ENCODE peak calls at places on chromosomes 13 and 19, in six cellular contexts. I is GM12878, E is GM23338, S is HepG2, F is SK-N-SH, L is K562. Z is an unnamed sample. For H3K4me1, the result is how much of the 10 kb centered on the place peaks cover.

GRCh38 chr19:18278521-18279265 is 2.7 kb downstream of the JUND start:
- DNase-seq in I (no peak), E (peak), S (no peak), F (no peak), L (peak), Z (no peak)

GRCh38 chr13:66689628-66690027 is 540.5 kb downstream of the PCDH9 start:
- DNase-seq in I (no peak), E (peak), S (no peak), F (peak), L (no peak), Z (no peak)

GRCh38 chr19:16461630-16462051 is 10.1 kb downstream of the EPS15L1 start:
- DNase-seq in I (no peak), E (no peak), S (no peak), F (no peak), L (no peak), Z (no peak)

GRCh38 chr13:22091971-22092300 is 421.1 kb downstream of the FGF9 start:
- DNase-seq in I (no peak), E (no peak), S (no peak), F (no peak), L (no peak), Z (no peak)

GRCh38 chr13:22455036-22455435 is 725.7 kb upstream of the SGCG start:
- DNase-seq in I (no peak), E (no peak), S (no peak), F (no peak), L (no peak), Z (no peak)

GRCh38 chr19:53908106-53908932 is 759 bp upstream of the CACNG7 start:
- DNase-seq in I (no peak), E (peak), S (no peak), F (peak), L (peak), Z (no peak)

GRCh38 chr13:73900591-73900990 is 233.6 kb downstream of the KLF12 start:
- DNase-seq in I (no peak), E (no peak), S (no peak), F (no peak), L (no peak), Z (no peak)

GRCh38 chr19:45094158-45094557 is 1.2 kb downstream of the PPP1R37 start:
- DNase-seq in I (no peak), E (no peak), S (no peak), F (no peak), L (no peak), Z (no peak)

GRCh38 chr13:76293346-76293745 is 592.9 kb downstream of the KCTD12 start:
- DNase-seq in I (no peak), E (no peak), S (no peak), F (no peak), L (no peak), Z (no peak)

GRCh38 chr13:20993661-20994440 is 67.5 kb downstream of the LATS2 start:
- DNase-seq in I (no peak), E (no peak), S (no peak), F (no peak), L (peak), Z (no peak)

GRCh38 chr13:37148501-37148900 is 43.0 kb upstream of the CSNK1A1L start:
- DNase-seq in I (no peak), E (no peak), S (no peak), F (peak), L (no peak), Z (no peak)

GRCh38 chr19:16957151-16957662 is 68.4 kb downstream of the F2RL3 start:
- DNase-seq in I (no peak), E (no peak), S (no peak), F (no peak), L (no peak), Z (no peak)

GRCh38 chr13:109410868-109411267 is 375.5 kb downstream of the IRS2 start:
- DNase-seq in I (no peak), E (no peak), S (no peak), F (no peak), L (no peak), Z (no peak)

GRCh38 chr19:31304877-31305312 is 44.3 kb downstream of the TSHZ3 start:
- DNase-seq in I (no peak), E (no peak), S (no peak), F (no peak), L (no peak), Z (no peak)

GRCh38 chr13:113510871-113511270 is 20.4 kb upstream of the DCUN1D2 start:
- DNase-seq in I (no peak), E (no peak), S (no peak), F (no peak), L (no peak), Z (no peak)

GRCh38 chr19:29836409-29836825 is 24.6 kb downstream of the CCNE1 start:
- DNase-seq in I (peak), E (no peak), S (no peak), F (no peak), L (no peak), Z (no peak)

GRCh38 chr13:113405481-113406300 is 41.8 kb upstream of the GRTP1 start:
- DNase-seq in I (no peak), E (no peak), S (no peak), F (no peak), L (peak), Z (no peak)

GRCh38 chr19:19101540-19101939 is 36.7 kb downstream of the TMEM161A start:
- DNase-seq in I (no peak), E (no peak), S (no peak), F (peak), L (no peak), Z (no peak)

GRCh38 chr19:53308339-53308811 is 25.2 kb upstream of the ZNF845 start:
- DNase-seq in I (no peak), E (peak), S (no peak), F (peak), L (peak), Z (no peak)

GRCh38 chr19:30883071-30883470 is 466.2 kb downstream of the TSHZ3 start:
- DNase-seq in I (no peak), E (no peak), S (no peak), F (no peak), L (no peak), Z (no peak)

GRCh38 chr13:113275387-113275786 is 21.7 kb upstream of the LAMP1 start:
- DNase-seq in I (no peak), E (peak), S (peak), F (peak), L (peak), Z (peak)

GRCh38 chr13:109738298-109738746 is 48.1 kb downstream of the IRS2 start:
- DNase-seq in I (no peak), E (no peak), S (no peak), F (no peak), L (no peak), Z (no peak)

GRCh38 chr19:27722625-27723024 is 1490.3 kb downstream of the UQCRFS1 start:
- DNase-seq in I (no peak), E (no peak), S (no peak), F (no peak), L (no peak), Z (no peak)

GRCh38 chr19:42281175-42282035 is 12.4 kb downstream of the CIC start:
- DNase-seq in I (no peak), E (peak), S (peak), F (no peak), L (peak), Z (no peak)

GRCh38 chr19:45059258-45059965 is 16.9 kb downstream of the ZNF296 start:
- DNase-seq in I (no peak), E (peak), S (peak), F (peak), L (peak), Z (peak)

GRCh38 chr13:102021777-102022176 is 380.1 kb downstream of the FGF14 start:
- DNase-seq in I (no peak), E (no peak), S (no peak), F (no peak), L (no peak), Z (no peak)

GRCh38 chr19:51651216-51651846 is 4.7 kb upstream of the SIGLEC14 start:
- DNase-seq in I (no peak), E (no peak), S (no peak), F (no peak), L (no peak), Z (no peak)

GRCh38 chr19:28466107-28467045 is 746.6 kb downstream of the UQCRFS1 start:
- DNase-seq in I (no peak), E (peak), S (peak), F (peak), L (peak), Z (no peak)

GRCh38 chr13:20239748-20240147 is 7.6 kb upstream of the GJB6 start:
- DNase-seq in I (no peak), E (no peak), S (no peak), F (no peak), L (no peak), Z (no peak)

GRCh38 chr19:39351537-39352037 is 9.4 kb downstream of the SAMD4B start:
- DNase-seq in I (peak), E (no peak), S (no peak), F (no peak), L (no peak), Z (no peak)

GRCh38 chr13:109383683-109384082 is 402.7 kb downstream of the IRS2 start:
- DNase-seq in I (no peak), E (no peak), S (no peak), F (no peak), L (no peak), Z (no peak)

GRCh38 chr13:83295684-83296083 is 586.6 kb downstream of the SLITRK1 start:
- DNase-seq in I (no peak), E (no peak), S (no peak), F (no peak), L (no peak), Z (no peak)

GRCh38 chr13:36082806-36083205 is 48.4 kb downstream of the DCLK1 start:
- DNase-seq in I (no peak), E (no peak), S (no peak), F (no peak), L (no peak), Z (no peak)

GRCh38 chr13:114142640-114143490 is 10.4 kb upstream of the RASA3 start:
- DNase-seq in I (no peak), E (no peak), S (no peak), F (peak), L (peak), Z (no peak)

GRCh38 chr19:38837656-38838121 is 6.1 kb upstream of the ECH1 start:
- DNase-seq in I (no peak), E (no peak), S (peak), F (no peak), L (no peak), Z (no peak)

GRCh38 chr13:27419333-27419732 is 5.1 kb upstream of the GTF3A start:
- DNase-seq in I (no peak), E (no peak), S (no peak), F (no peak), L (no peak), Z (no peak)

GRCh38 chr19:33177417-33177976 is 16.6 kb upstream of the LRP3 start:
- DNase-seq in I (no peak), E (peak), S (peak), F (peak), L (no peak), Z (no peak)

DNA sequence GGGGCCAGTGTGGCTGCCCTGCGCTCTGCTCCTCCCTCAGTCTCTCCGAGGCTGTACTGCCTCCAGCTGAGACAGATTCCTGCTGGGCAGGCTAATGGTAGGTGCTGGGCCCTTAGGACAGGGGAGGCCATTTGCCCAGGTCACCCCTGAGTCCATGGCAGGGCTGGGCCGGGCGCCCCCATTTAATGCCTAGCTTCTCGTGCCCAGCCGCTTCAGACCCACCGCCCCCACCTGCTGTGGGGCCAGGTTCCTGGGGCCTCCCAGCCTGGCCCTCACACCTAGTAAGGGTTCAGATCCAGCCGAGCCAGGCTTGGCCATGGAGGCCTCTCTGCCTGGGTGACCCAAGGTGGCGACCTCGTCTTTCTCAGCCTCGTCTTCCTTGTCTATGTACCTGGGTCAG is 17.8 kb downstream of the PIAS4 start:
- DNase-seq in I (no peak), E (no peak), S (no peak), F (no peak), L (no peak), Z (no peak)
- H2AFZ ChIP-seq in I (no peak), E (no peak), S (no peak), F (no peak), L (no peak), Z (no peak)

GRCh38 chr19:6066661-6067646 is 43.3 kb downstream of the RFX2 start:
- DNase-seq in I (no peak), E (peak), S (peak), F (peak), L (peak), Z (no peak)
- TF ChIP-seq REST in I (no peak), E (no peak), S (no peak), F (no peak), L (no peak), Z (no peak)

GRCh38 chr19:2329528-2329927 is 1.0 kb downstream of the SPPL2B start:
- DNase-seq in I (no peak), E (no peak), S (no peak), F (no peak), L (no peak), Z (no peak)
- H3K4me1 ChIP-seq in I (under half), E (under half), S (half or more), F (under half), L (under half), Z (under half)

DNA sequence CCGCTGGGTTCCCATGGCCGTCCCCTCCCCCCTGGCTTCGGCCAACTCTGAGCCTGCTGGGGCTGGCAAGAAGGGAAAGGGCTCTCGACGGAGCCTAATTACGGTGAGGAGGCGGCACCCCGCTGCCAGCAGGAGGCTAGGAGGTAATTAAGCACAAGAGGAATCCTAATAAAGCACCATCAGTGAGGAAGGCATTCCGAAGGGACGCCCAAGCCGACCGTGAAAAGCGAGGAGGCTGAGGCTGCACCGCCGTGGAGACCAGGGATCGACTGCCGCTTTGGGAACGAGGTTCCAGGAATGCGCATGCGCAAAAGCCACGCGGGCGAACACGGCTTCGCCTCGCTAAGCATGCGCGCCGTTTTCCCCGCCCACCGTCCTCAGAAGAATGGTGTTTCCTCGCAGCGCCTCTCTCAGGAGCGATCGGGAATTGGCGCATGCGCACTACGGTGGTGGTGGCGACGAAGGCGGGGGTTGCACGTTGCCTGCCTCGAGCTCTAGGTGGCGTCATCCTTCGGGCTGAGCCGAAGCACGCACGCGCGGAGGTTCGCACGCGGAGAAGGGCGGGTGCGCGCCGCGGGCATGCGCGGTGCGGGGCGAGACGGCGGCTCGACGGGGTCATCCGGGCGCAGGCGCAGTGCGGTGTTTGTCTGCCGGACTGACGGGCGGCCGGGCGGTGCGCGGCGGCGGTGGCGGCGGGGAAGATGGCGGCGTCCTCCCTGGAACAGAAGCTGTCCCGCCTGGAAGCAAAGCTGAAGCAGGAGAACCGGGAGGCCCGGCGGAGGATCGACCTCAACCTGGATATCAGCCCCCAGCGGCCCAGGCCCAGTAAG is at the start of gene MAP2K7:
- DNase-seq in I (peak), E (peak), S (peak), F (peak), L (peak), Z (peak)
- H2AFZ ChIP-seq in I (peak), E (peak), S (no peak), F (peak), L (peak), Z (no peak)

DNA sequence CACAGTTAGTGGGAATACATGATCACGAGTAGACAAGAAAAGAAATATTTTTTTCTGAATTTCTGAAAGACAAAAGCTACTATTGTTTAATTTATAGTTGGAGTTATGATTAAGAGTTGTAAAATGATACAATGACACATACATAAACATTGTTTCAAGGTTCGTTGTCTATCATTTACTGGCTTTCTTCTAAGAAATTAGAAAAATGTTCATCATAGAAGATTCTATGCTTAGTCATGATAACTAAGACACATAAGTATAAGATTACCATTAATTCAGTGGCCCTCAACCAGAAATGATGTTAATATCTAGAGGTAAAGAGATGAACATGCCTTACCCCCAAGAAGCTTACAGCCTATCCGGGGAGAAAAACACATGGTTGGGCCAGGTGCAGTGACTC is 1832.8 kb upstream of the PRR20A start:
- DNase-seq in I (no peak), E (no peak), S (no peak), F (no peak), L (no peak), Z (no peak)
- TF ChIP-seq REST in I (no peak), E (no peak), S (no peak), F (no peak), L (no peak), Z (no peak)

GRCh38 chr13:40994581-40995230 is 24.4 kb downstream of the ELF1 start:
- DNase-seq in I (no peak), E (no peak), S (no peak), F (no peak), L (no peak), Z (no peak)

GRCh38 chr13:40995997-40996396 is 23.1 kb downstream of the ELF1 start:
- DNase-seq in I (no peak), E (no peak), S (no peak), F (no peak), L (no peak), Z (no peak)

GRCh38 chr13:40993119-40993518 is 26.0 kb downstream of the ELF1 start:
- DNase-seq in I (no peak), E (peak), S (no peak), F (no peak), L (no peak), Z (no peak)

GRCh38 chr13:40993987-40994386 is 25.1 kb downstream of the ELF1 start:
- DNase-seq in I (no peak), E (peak), S (no peak), F (no peak), L (no peak), Z (peak)

GRCh38 chr13:40992678-40993077 is 26.4 kb downstream of the ELF1 start:
- DNase-seq in I (no peak), E (no peak), S (no peak), F (peak), L (no peak), Z (no peak)
- H3K4me1 ChIP-seq in I (under half), E (under half), S (under half), F (under half), L (under half), Z (under half)

Z was measured in HCT116.